ENCODE peak calls at places on chromosomes 4 and X, in nine cellular contexts. J is activated CD8-positive, alpha-beta T cell treated with anti-CD3 and anti-CD28 coated beads for 36 hours; I is mesendoderm; E is CD8-positive, alpha-beta memory T cell; D is fibroblast of the conjunctiva; P is amygdala; B is activated CD4-positive, alpha-beta T cell treated with anti-CD3 and anti-CD28 coated beads, Interleukin-2, amount 50 U/mL, for 48 hours; G is stimulated activated CD8-positive, alpha-beta memory T cell treated with anti-CD3 and anti-CD28 coated beads, Interleukin-4, amount 100 ng/mL, for 24 hours; N is activated effector memory CD4-positive, alpha-beta T cell treated with Interleukin-2 at 50 U/mL for 16 hours. W is an unnamed sample.

GRCh38 chrX:10579018-10579752 is 41.2 kb downstream of the MID1 start:
- DNase-seq in I (peak; percentile 19), D (peak; percentile 45), G (no peak), E (no peak), J (no peak), N (no peak), P (no peak), B (no peak), W (no peak)

GRCh38 chr4:77044458-77045124 is 31.2 kb downstream of the CCNI start:
- DNase-seq in J (no peak), I (peak; percentile 32), P (no peak), B (no peak), E (no peak), D (peak; percentile 55), N (no peak), G (no peak), W (no peak)

GRCh38 chr4:54228563-54229501 is at the start of gene PDGFRA:
- DNase-seq in B (no peak), P (no peak), E (no peak), D (peak; percentile 97), I (peak; percentile 47), J (no peak), N (no peak), G (no peak), W (peak; percentile 91)

GRCh38 chrX:57583477-57583876 is 8.3 kb upstream of the ZXDB start:
- DNase-seq in B (no peak), D (no peak), P (no peak), G (no peak), I (peak; percentile 17), E (no peak), J (no peak), N (no peak), W (no peak)

GRCh38 chr4:83197555-83198235 is 83.2 kb upstream of the PLAC8 start:
- DNase-seq in D (no peak), E (no peak), I (peak; percentile 57), J (no peak), G (no peak), P (no peak), N (no peak), B (no peak), W (no peak)

GRCh38 chrX:146259207-146259606 is 441.6 kb downstream of the SLITRK2 start:
- DNase-seq in D (no peak), G (no peak), J (no peak), I (no peak), B (no peak), N (no peak), P (no peak), E (no peak), W (no peak)

GRCh38 chr4:167721574-167721973 is 370.8 kb upstream of the ANXA10 start:
- DNase-seq in E (no peak), G (no peak), N (no peak), J (no peak), P (no peak), I (no peak), B (no peak), D (no peak), W (no peak)

GRCh38 chr4:171266666-171267065 is 546.5 kb upstream of the GALNTL6 start:
- DNase-seq in J (no peak), B (no peak), P (no peak), I (no peak), D (no peak), E (no peak), G (no peak), N (no peak), W (no peak)

GRCh38 chr4:69823481-69824186 is 36.3 kb downstream of the SULT1E1 start:
- DNase-seq in D (peak; percentile 27), B (peak; percentile 34), J (peak; percentile 70), P (no peak), G (peak; percentile 7), I (peak; percentile 53), E (peak; percentile 7), N (peak; percentile 12), W (no peak)

GRCh38 chrX:47940448-47940847 is 63.3 kb downstream of the ZNF182 start:
- DNase-seq in B (no peak), N (no peak), J (no peak), P (no peak), G (no peak), D (no peak), I (no peak), E (no peak), W (no peak)

GRCh38 chr4:53764761-53765490 is 173.6 kb upstream of the LNX1 start:
- DNase-seq in G (no peak), J (no peak), E (no peak), P (no peak), N (no peak), B (no peak), D (no peak), I (no peak), W (no peak)

GRCh38 chr4:133483600-133484246 is 334.6 kb downstream of the PCDH10 start:
- DNase-seq in E (no peak), J (no peak), P (no peak), I (peak; percentile 90), G (no peak), D (peak; percentile 20), N (no peak), B (no peak), W (no peak)

GRCh38 chrX:53445977-53446376 is 11.8 kb upstream of the HSD17B10 start:
- DNase-seq in P (peak; percentile 1), E (no peak), G (no peak), D (no peak), N (peak; percentile 10), J (peak; percentile 69), I (peak; percentile 66), B (peak; percentile 49), W (no peak)

GRCh38 chr4:79949186-79949585 is 123.8 kb downstream of the ANTXR2 start:
- DNase-seq in J (no peak), P (no peak), I (no peak), N (no peak), G (no peak), E (no peak), B (no peak), D (no peak), W (no peak)

GRCh38 chr4:103099691-103100392 is at the start of gene BDH2:
- DNase-seq in J (peak; percentile 49), P (peak; percentile 1), I (peak; percentile 96), D (peak; percentile 96), B (no peak), N (peak; percentile 1), E (peak; percentile 78), G (no peak), W (peak; percentile 93)

GRCh38 chr4:87697272-87697671 is 47.2 kb downstream of the DMP1 start:
- DNase-seq in E (no peak), P (no peak), N (no peak), I (peak; percentile 14), J (no peak), G (no peak), B (no peak), D (no peak), W (no peak)

GRCh38 chr4:39014028-39014427 is 18.2 kb downstream of the TMEM156 start:
- DNase-seq in P (no peak), B (no peak), J (no peak), N (no peak), D (no peak), G (no peak), E (no peak), I (no peak), W (no peak)

W was measured in AG09309.